ENCODE peak calls at places on chromosome 14, in five cellular contexts. One of them, this sample, is unnamed.
A peak's percentile ranks its signal among the peaks of the same experiment; 100 is the strongest.

GRCh38 chr14:52494444-52494843 is 57.9 kb downstream of the TXNDC16 start:
- DNase-seq in C1 segment of cervical spinal cord: no peak
- DNase-seq in tibial artery: no peak
- DNase-seq in RPMI7951: no peak
- DNase-seq in right cardiac atrium: no peak
- DNase-seq in this sample: no peak

GRCh38 chr14:55711171-55711811 is 131.3 kb downstream of the KTN1 start:
- DNase-seq in RPMI7951: peak; percentile 72
- DNase-seq in right cardiac atrium: no peak
- DNase-seq in C1 segment of cervical spinal cord: no peak
- DNase-seq in tibial artery: no peak
- DNase-seq in this sample: no peak

GRCh38 chr14:95294834-95295599 is 24.7 kb downstream of the CLMN start:
- DNase-seq in tibial artery: peak; percentile 55
- DNase-seq in RPMI7951: peak; percentile 59
- DNase-seq in right cardiac atrium: no peak
- DNase-seq in C1 segment of cervical spinal cord: no peak
- DNase-seq in this sample: peak; percentile 80

GRCh38 chr14:85380891-85381290 is 149.1 kb upstream of the FLRT2 start:
- DNase-seq in tibial artery: no peak
- DNase-seq in C1 segment of cervical spinal cord: no peak
- DNase-seq in right cardiac atrium: no peak
- DNase-seq in RPMI7951: peak; percentile 4
- DNase-seq in this sample: no peak

GRCh38 chr14:51041117-51041531 is 53.8 kb downstream of the TRIM9 start:
- DNase-seq in tibial artery: no peak
- DNase-seq in RPMI7951: no peak
- DNase-seq in right cardiac atrium: no peak
- DNase-seq in C1 segment of cervical spinal cord: no peak
- DNase-seq in this sample: no peak

GRCh38 chr14:69346710-69347109 is 51.4 kb downstream of the ERH start:
- DNase-seq in right cardiac atrium: peak; percentile 74
- DNase-seq in tibial artery: no peak
- DNase-seq in C1 segment of cervical spinal cord: no peak
- DNase-seq in RPMI7951: peak; percentile 8
- DNase-seq in this sample: no peak

GRCh38 chr14:29235991-29236390 is 469.4 kb downstream of the FOXG1 start:
- DNase-seq in tibial artery: no peak
- DNase-seq in RPMI7951: no peak
- DNase-seq in C1 segment of cervical spinal cord: no peak
- DNase-seq in right cardiac atrium: no peak
- DNase-seq in this sample: no peak

GRCh38 chr14:105944632-105945610 is 418.5 kb downstream of the TMEM121 start:
- DNase-seq in C1 segment of cervical spinal cord: no peak
- DNase-seq in RPMI7951: peak; percentile 52
- DNase-seq in right cardiac atrium: peak; percentile 77
- DNase-seq in tibial artery: peak; percentile 63
- DNase-seq in this sample: peak; percentile 26

GRCh38 chr14:100692859-100693558 is 33.7 kb upstream of the DLK1 start:
- DNase-seq in RPMI7951: peak; percentile 96
- DNase-seq in right cardiac atrium: no peak
- DNase-seq in C1 segment of cervical spinal cord: no peak
- DNase-seq in tibial artery: no peak
- DNase-seq in this sample: peak; percentile 82

This sample was measured in DMS153.